ENCODE peak calls at places on chromosomes 7 and 10, in four cellular contexts. W, R, K and X are unnamed samples.
A peak's percentile ranks its signal among the peaks of the same experiment; 100 is the strongest.

GRCh38 chr7:130758429-130759056 is 24.5 kb upstream of the KLF14 start:
- DNase-seq in W (peak; percentile 64), R (peak; percentile 29), K (peak; percentile 73), X (peak; percentile 75)

GRCh38 chr7:22627136-22627535 is 99.9 kb upstream of the IL6 start:
- DNase-seq in W (no peak), R (no peak), K (no peak), X (no peak)

GRCh38 chr7:99579956-99580777 is 17.9 kb upstream of the TMEM225B start:
- DNase-seq in W (no peak), R (peak; percentile 6), K (no peak), X (peak; percentile 43)

GRCh38 chr7:6480323-6480660 is 32.5 kb upstream of the DAGLB start:
- DNase-seq in W (no peak), R (no peak), K (no peak), X (no peak)

GRCh38 chr10:74208081-74208480 is 57.1 kb downstream of the ADK start:
- DNase-seq in W (no peak), R (no peak), K (no peak), X (no peak)

GRCh38 chr10:122462533-122463465 is 1.4 kb downstream of the HTRA1 start:
- DNase-seq in W (no peak), R (no peak), K (no peak), X (no peak)

GRCh38 chr10:75197906-75198305 is 12.7 kb upstream of the VDAC2 start:
- DNase-seq in W (no peak), R (no peak), K (no peak), X (no peak)

GRCh38 chr7:50265968-50266694 is 38.4 kb upstream of the IKZF1 start:
- DNase-seq in W (no peak), R (no peak), K (no peak), X (peak; percentile 41)

GRCh38 chr10:46547881-46548780 is 8.3 kb downstream of the GPRIN2 start:
- DNase-seq in W (no peak), R (no peak), K (no peak), X (no peak)

GRCh38 chr7:46319841-46320240 is 398.8 kb upstream of the IGFBP3 start:
- DNase-seq in W (peak; percentile 33), R (no peak), K (no peak), X (no peak)

GRCh38 chr10:43105119-43105792 is 28.4 kb downstream of the RET start:
- DNase-seq in W (peak; percentile 70), R (peak; percentile 36), K (peak; percentile 79), X (peak; percentile 91)

GRCh38 chr7:25857376-25858067 is 294.5 kb upstream of the NFE2L3 start:
- DNase-seq in W (peak; percentile 61), R (no peak), K (peak; percentile 67), X (peak; percentile 96)

GRCh38 chr10:9111983-9112382 is 1057.5 kb downstream of the GATA3 start:
- DNase-seq in W (no peak), R (no peak), K (no peak), X (no peak)

GRCh38 chr7:18494821-18495408 is 634 bp upstream of the HDAC9 start:
- DNase-seq in W (no peak), R (no peak), K (no peak), X (peak; percentile 78)

GRCh38 chr7:99876933-99877332 is at the start of gene OR2AE1:
- DNase-seq in W (no peak), R (no peak), K (no peak), X (no peak)

GRCh38 chr10:96292971-96293909 is 11.0 kb upstream of the DNTT start:
- DNase-seq in W (peak; percentile 59), R (peak; percentile 70), K (peak; percentile 33), X (peak; percentile 59)
- TF ChIP-seq CTCF in W (peak; percentile 65), R (peak; percentile 76), K (peak; percentile 49), X (peak; percentile 50)

DNA sequence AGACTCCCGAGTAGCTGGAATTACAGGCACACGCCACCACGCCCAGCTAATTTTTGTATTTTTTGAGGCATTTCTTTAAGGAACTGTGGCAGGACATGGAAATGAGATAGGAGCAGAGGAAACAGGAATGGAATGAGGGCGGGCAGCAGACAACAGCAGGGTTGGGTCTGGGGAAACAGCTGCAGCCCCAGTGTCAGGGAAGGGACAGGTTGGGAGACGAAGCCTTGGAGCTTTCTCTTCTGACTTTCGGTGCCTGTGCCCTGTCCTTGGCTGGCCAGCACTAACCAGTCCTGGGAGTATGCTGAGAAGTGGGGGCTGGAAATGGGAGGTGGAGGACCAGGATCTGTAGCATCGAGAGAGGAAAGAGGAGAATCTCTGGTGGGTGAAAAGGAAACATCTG is 47.4 kb downstream of the ATOH7 start:
- DNase-seq in W (no peak), R (no peak), K (no peak), X (no peak)
- TF ChIP-seq MYC in W (no peak), R (no peak), K (no peak), X (no peak)

DNA sequence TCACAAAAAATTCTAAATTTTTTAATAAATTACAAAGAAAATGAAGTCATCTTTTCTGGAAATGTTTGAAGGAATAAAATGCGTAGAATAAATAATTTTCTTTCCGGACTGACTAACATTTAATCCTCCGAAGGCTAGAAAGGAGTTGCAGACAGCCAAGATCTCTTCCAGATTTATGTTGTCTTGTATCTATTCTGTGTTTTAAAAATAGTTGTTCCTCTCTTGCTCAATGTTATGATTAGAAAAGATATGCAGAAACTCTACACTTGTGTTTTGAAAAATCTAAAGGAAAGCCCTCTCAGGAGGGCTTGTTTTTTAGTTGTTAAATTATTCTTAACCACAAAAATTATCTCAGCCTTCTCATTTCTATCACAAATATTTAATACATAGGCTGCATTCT is 70.7 kb downstream of the MACC1 start:
- DNase-seq in W (no peak), R (no peak), K (no peak), X (no peak)
- TF ChIP-seq CTCF in W (no peak), R (no peak), K (no peak), X (no peak)

GRCh38 chr7:92404170-92404614 is 43.1 kb upstream of the GATAD1 start:
- DNase-seq in W (no peak), R (no peak), K (peak; percentile 18), X (peak; percentile 89)
- TF ChIP-seq MYC in W (no peak), R (no peak), K (no peak), X (peak; percentile 92)

GRCh38 chr7:40232242-40232929 is 97.6 kb downstream of the SUGCT start:
- DNase-seq in W (peak; percentile 56), R (peak; percentile 43), K (peak; percentile 50), X (peak; percentile 70)
- TF ChIP-seq CTCF in W (peak; percentile 62), R (peak; percentile 71), K (peak; percentile 58), X (peak; percentile 63)

DNA sequence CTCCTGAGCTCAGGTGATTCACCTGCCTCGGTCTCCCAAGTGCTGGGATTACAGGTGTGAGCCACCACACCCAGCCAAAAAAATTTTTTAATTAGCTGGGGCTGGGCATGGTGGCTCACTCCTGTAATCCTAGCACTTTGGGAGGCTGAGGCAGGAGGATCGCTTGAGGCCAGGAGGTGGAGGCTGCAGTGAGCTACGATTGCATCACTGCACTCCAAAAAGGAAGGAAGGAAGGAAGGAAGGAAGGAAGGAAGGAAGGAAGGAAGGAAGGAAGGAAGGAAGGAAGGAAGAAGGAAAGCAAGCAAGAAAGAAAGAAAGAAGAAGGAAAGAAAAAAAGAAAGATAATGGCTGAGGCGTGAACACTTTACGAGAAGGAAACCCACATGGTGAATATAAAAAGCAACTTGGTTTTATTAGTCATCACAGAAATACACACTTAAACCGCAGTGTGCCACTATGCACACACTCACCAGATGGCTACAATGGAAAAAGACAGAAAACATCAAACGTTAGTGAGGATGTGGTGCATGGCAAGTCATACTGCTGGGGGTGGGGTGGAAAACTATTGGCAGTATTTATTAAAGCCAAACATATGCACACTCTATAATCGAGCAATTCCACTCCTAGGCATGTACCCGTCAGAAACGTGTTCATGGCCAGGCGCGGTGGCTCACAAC is 4.4 kb upstream of the CCL26 start:
- DNase-seq in W (peak; percentile 59), R (no peak), K (no peak), X (peak; percentile 86)
- TF ChIP-seq MYC in W (no peak), R (no peak), K (no peak), X (peak; percentile 31)

GRCh38 chr7:65001291-65001814 is 5.1 kb downstream of the ERV3-1 start:
- DNase-seq in W (no peak), R (peak; percentile 49), K (no peak), X (no peak)
- TF ChIP-seq CTCF in W (no peak), R (no peak), K (no peak), X (no peak)